ENCODE peak calls at places on chromosomes 3 and 15, in seven cellular contexts. One of them, this sample, is unnamed.

GRCh38 chr3:137224464-137224863 is 266.7 kb downstream of the IL20RB start:
- DNase-seq in HCT116: no peak
- DNase-seq in SK-N-SH: no peak
- DNase-seq in HepG2: no peak
- DNase-seq in GM12878: no peak
- DNase-seq in K562: no peak
- DNase-seq in H1: no peak
- DNase-seq in this sample: no peak

GRCh38 chr15:77533986-77534385 is 98.7 kb downstream of the LINGO1 start:
- DNase-seq in HCT116: no peak
- DNase-seq in SK-N-SH: no peak
- DNase-seq in HepG2: no peak
- DNase-seq in GM12878: no peak
- DNase-seq in K562: no peak
- DNase-seq in H1: no peak
- DNase-seq in this sample: no peak

GRCh38 chr3:126495786-126496185 is 20.1 kb upstream of the ZXDC start:
- DNase-seq in HCT116: no peak
- DNase-seq in SK-N-SH: no peak
- DNase-seq in HepG2: no peak
- DNase-seq in GM12878: no peak
- DNase-seq in K562: no peak
- DNase-seq in H1: no peak
- DNase-seq in this sample: no peak

GRCh38 chr15:70451861-70452653 is 311.3 kb downstream of the UACA start:
- DNase-seq in HCT116: no peak
- DNase-seq in SK-N-SH: no peak
- DNase-seq in HepG2: no peak
- DNase-seq in GM12878: no peak
- DNase-seq in K562: peak; percentile 37
- DNase-seq in H1: peak; percentile 81
- DNase-seq in this sample: no peak

GRCh38 chr3:35042210-35042960 is 596.9 kb upstream of the ARPP21 start:
- DNase-seq in HCT116: no peak
- DNase-seq in SK-N-SH: no peak
- DNase-seq in HepG2: no peak
- DNase-seq in GM12878: no peak
- DNase-seq in K562: no peak
- DNase-seq in H1: no peak
- DNase-seq in this sample: no peak

GRCh38 chr15:57411945-57412768 is 35.9 kb downstream of the CGNL1 start:
- DNase-seq in HCT116: no peak
- DNase-seq in SK-N-SH: no peak
- DNase-seq in HepG2: no peak
- DNase-seq in GM12878: no peak
- DNase-seq in K562: no peak
- DNase-seq in H1: no peak
- DNase-seq in this sample: no peak

GRCh38 chr3:146503459-146504202 is 34.3 kb upstream of the PLSCR2 start:
- DNase-seq in HCT116: peak; percentile 86
- DNase-seq in SK-N-SH: no peak
- DNase-seq in HepG2: peak; percentile 25
- DNase-seq in GM12878: peak; percentile 62
- DNase-seq in K562: no peak
- DNase-seq in H1: no peak
- DNase-seq in this sample: peak; percentile 38

GRCh38 chr15:101121511-101122090 is 130.2 kb downstream of the CHSY1 start:
- DNase-seq in HCT116: no peak
- DNase-seq in SK-N-SH: peak; percentile 91
- DNase-seq in HepG2: no peak
- DNase-seq in GM12878: no peak
- DNase-seq in K562: peak; percentile 49
- DNase-seq in H1: peak; percentile 78
- DNase-seq in this sample: no peak

GRCh38 chr3:77079988-77080585 is 40.2 kb downstream of the ROBO2 start:
- DNase-seq in HCT116: no peak
- DNase-seq in SK-N-SH: no peak
- DNase-seq in HepG2: no peak
- DNase-seq in GM12878: no peak
- DNase-seq in K562: no peak
- DNase-seq in H1: no peak
- DNase-seq in this sample: no peak

GRCh38 chr3:158430448-158430847 is 140.5 kb upstream of the MLF1 start:
- DNase-seq in HCT116: no peak
- DNase-seq in SK-N-SH: no peak
- DNase-seq in HepG2: no peak
- DNase-seq in GM12878: no peak
- DNase-seq in K562: no peak
- DNase-seq in H1: no peak
- DNase-seq in this sample: no peak

GRCh38 chr3:177201707-177202397 is 4.6 kb upstream of the TBL1XR1 start:
- DNase-seq in HCT116: no peak
- DNase-seq in SK-N-SH: no peak
- DNase-seq in HepG2: no peak
- DNase-seq in GM12878: peak; percentile 89
- DNase-seq in K562: no peak
- DNase-seq in H1: no peak
- DNase-seq in this sample: no peak

GRCh38 chr3:51718547-51719412 is 11.9 kb downstream of the GRM2 start:
- DNase-seq in HCT116: peak; percentile 68
- DNase-seq in SK-N-SH: peak; percentile 89
- DNase-seq in HepG2: peak; percentile 64
- DNase-seq in GM12878: peak; percentile 23
- DNase-seq in K562: peak; percentile 57
- DNase-seq in H1: peak; percentile 92
- DNase-seq in this sample: peak; percentile 27

GRCh38 chr3:137191133-137191923 is 233.5 kb downstream of the IL20RB start:
- DNase-seq in HCT116: no peak
- DNase-seq in SK-N-SH: no peak
- DNase-seq in HepG2: no peak
- DNase-seq in GM12878: no peak
- DNase-seq in K562: no peak
- DNase-seq in H1: no peak
- DNase-seq in this sample: no peak

GRCh38 chr3:191795196-191795595 is 334.2 kb downstream of the PYDC2 start:
- DNase-seq in HCT116: no peak
- DNase-seq in SK-N-SH: no peak
- DNase-seq in HepG2: no peak
- DNase-seq in GM12878: no peak
- DNase-seq in K562: no peak
- DNase-seq in H1: no peak
- DNase-seq in this sample: no peak

GRCh38 chr15:54681578-54681977 is 515.2 kb downstream of the RSL24D1 start:
- DNase-seq in HCT116: no peak
- DNase-seq in SK-N-SH: no peak
- DNase-seq in HepG2: no peak
- DNase-seq in GM12878: no peak
- DNase-seq in K562: no peak
- DNase-seq in H1: no peak
- DNase-seq in this sample: no peak

GRCh38 chr15:68042855-68043222 is 11.3 kb upstream of the PIAS1 start:
- DNase-seq in HCT116: no peak
- DNase-seq in SK-N-SH: no peak
- DNase-seq in HepG2: no peak
- DNase-seq in GM12878: no peak
- DNase-seq in K562: no peak
- DNase-seq in H1: no peak
- DNase-seq in this sample: no peak

GRCh38 chr3:183265713-183266417 is 12.8 kb downstream of the B3GNT5 start:
- DNase-seq in HCT116: peak; percentile 81
- DNase-seq in SK-N-SH: no peak
- DNase-seq in HepG2: peak; percentile 56
- DNase-seq in GM12878: no peak
- DNase-seq in K562: no peak
- DNase-seq in H1: no peak
- DNase-seq in this sample: peak; percentile 97

GRCh38 chr3:183266454-183266853 is 13.4 kb downstream of the B3GNT5 start:
- DNase-seq in HCT116: no peak
- DNase-seq in SK-N-SH: no peak
- DNase-seq in HepG2: no peak
- DNase-seq in GM12878: no peak
- DNase-seq in K562: no peak
- DNase-seq in H1: no peak
- DNase-seq in this sample: no peak

GRCh38 chr3:183264249-183264648 is 11.2 kb downstream of the B3GNT5 start:
- DNase-seq in HCT116: no peak
- DNase-seq in SK-N-SH: no peak
- DNase-seq in HepG2: no peak
- DNase-seq in GM12878: no peak
- DNase-seq in K562: no peak
- DNase-seq in H1: no peak
- DNase-seq in this sample: no peak

GRCh38 chr3:183267140-183267539 is 14.1 kb downstream of the B3GNT5 start:
- DNase-seq in HCT116: no peak
- DNase-seq in SK-N-SH: no peak
- DNase-seq in HepG2: no peak
- DNase-seq in GM12878: no peak
- DNase-seq in K562: no peak
- DNase-seq in H1: no peak
- DNase-seq in this sample: no peak

GRCh38 chr3:183265157-183265642 is 12.1 kb downstream of the B3GNT5 start:
- DNase-seq in HCT116: no peak
- DNase-seq in SK-N-SH: no peak
- DNase-seq in HepG2: no peak
- DNase-seq in GM12878: no peak
- DNase-seq in K562: no peak
- DNase-seq in H1: no peak
- DNase-seq in this sample: no peak
- H3K4me1 ChIP-seq in HCT116: peaks cover 56% of the 10 kb centered on the region
- H3K4me1 ChIP-seq in SK-N-SH: peaks cover 24% of the 10 kb centered on the region
- H3K4me1 ChIP-seq in HepG2: peaks cover 12% of the 10 kb centered on the region
- H3K4me1 ChIP-seq in GM12878: no peaks in the 10 kb centered on the region
- H3K4me1 ChIP-seq in K562: peaks cover 13% of the 10 kb centered on the region
- H3K4me1 ChIP-seq in H1: peaks cover 18% of the 10 kb centered on the region
- H3K4me1 ChIP-seq in this sample: peaks cover 41% of the 10 kb centered on the region

DNA sequence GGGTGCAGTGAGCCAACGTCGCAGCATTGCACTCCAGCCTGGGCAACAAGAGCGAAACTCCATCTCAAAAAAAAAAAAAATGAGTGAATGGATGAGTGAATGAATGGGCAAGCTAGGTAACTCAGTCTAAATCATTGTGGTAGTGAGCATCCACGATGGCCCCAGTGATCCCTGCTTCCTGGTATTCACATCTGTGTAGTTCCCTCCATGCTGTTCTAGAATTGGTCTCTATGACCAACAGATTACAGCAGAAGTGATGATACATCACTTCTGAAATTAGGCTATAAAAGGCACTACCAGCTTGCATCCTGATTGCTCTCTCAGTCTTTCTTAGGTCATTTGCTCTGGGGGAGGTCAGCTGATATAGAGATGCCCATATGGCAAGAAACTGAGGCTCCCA is 53.3 kb downstream of the KLHL6 start:
- DNase-seq in HCT116: no peak
- DNase-seq in SK-N-SH: no peak
- DNase-seq in HepG2: no peak
- DNase-seq in GM12878: no peak
- DNase-seq in K562: no peak
- DNase-seq in H1: no peak
- DNase-seq in this sample: no peak
- TF ChIP-seq SIN3A in HCT116: no peak
- TF ChIP-seq SIN3A in SK-N-SH: no peak
- TF ChIP-seq SIN3A in HepG2: no peak
- TF ChIP-seq SIN3A in GM12878: no peak
- TF ChIP-seq SIN3A in K562: no peak
- TF ChIP-seq SIN3A in H1: no peak
- TF ChIP-seq SIN3A in this sample: no peak

GRCh38 chr3:29284578-29284977 is 3.7 kb downstream of the RBMS3 start:
- DNase-seq in HCT116: no peak
- DNase-seq in SK-N-SH: no peak
- DNase-seq in HepG2: no peak
- DNase-seq in GM12878: no peak
- DNase-seq in K562: no peak
- DNase-seq in H1: no peak
- DNase-seq in this sample: no peak

GRCh38 chr3:29286841-29287240 is 6.0 kb downstream of the RBMS3 start:
- DNase-seq in HCT116: no peak
- DNase-seq in SK-N-SH: no peak
- DNase-seq in HepG2: no peak
- DNase-seq in GM12878: no peak
- DNase-seq in K562: no peak
- DNase-seq in H1: no peak
- DNase-seq in this sample: no peak

GRCh38 chr3:29283739-29284138 is 2.9 kb downstream of the RBMS3 start:
- DNase-seq in HCT116: no peak
- DNase-seq in SK-N-SH: no peak
- DNase-seq in HepG2: no peak
- DNase-seq in GM12878: no peak
- DNase-seq in K562: no peak
- DNase-seq in H1: no peak
- DNase-seq in this sample: no peak

GRCh38 chr3:29283297-29283681 is 2.4 kb downstream of the RBMS3 start:
- DNase-seq in HCT116: no peak
- DNase-seq in SK-N-SH: no peak
- DNase-seq in HepG2: no peak
- DNase-seq in GM12878: no peak
- DNase-seq in K562: no peak
- DNase-seq in H1: no peak
- DNase-seq in this sample: no peak

GRCh38 chr3:29285356-29286070 is 4.6 kb downstream of the RBMS3 start:
- DNase-seq in HCT116: no peak
- DNase-seq in SK-N-SH: no peak
- DNase-seq in HepG2: no peak
- DNase-seq in GM12878: no peak
- DNase-seq in K562: no peak
- DNase-seq in H1: no peak
- DNase-seq in this sample: no peak
- H3K4me1 ChIP-seq in HCT116: peaks cover 9% of the 10 kb centered on the region
- H3K4me1 ChIP-seq in SK-N-SH: peaks cover 26% of the 10 kb centered on the region
- H3K4me1 ChIP-seq in HepG2: no peaks in the 10 kb centered on the region
- H3K4me1 ChIP-seq in GM12878: peaks cover 4% of the 10 kb centered on the region
- H3K4me1 ChIP-seq in K562: no peaks in the 10 kb centered on the region
- H3K4me1 ChIP-seq in H1: no peaks in the 10 kb centered on the region
- H3K4me1 ChIP-seq in this sample: no peaks in the 10 kb centered on the region

GRCh38 chr15:62119224-62119925 is 45.7 kb downstream of the C2CD4B start:
- DNase-seq in HCT116: peak; percentile 44
- DNase-seq in SK-N-SH: no peak
- DNase-seq in HepG2: peak; percentile 51
- DNase-seq in GM12878: no peak
- DNase-seq in K562: no peak
- DNase-seq in H1: no peak
- DNase-seq in this sample: peak; percentile 86
- TF ChIP-seq SIN3A in HCT116: no peak
- TF ChIP-seq SIN3A in SK-N-SH: no peak
- TF ChIP-seq SIN3A in HepG2: no peak
- TF ChIP-seq SIN3A in GM12878: no peak
- TF ChIP-seq SIN3A in K562: no peak
- TF ChIP-seq SIN3A in H1: no peak
- TF ChIP-seq SIN3A in this sample: no peak

GRCh38 chr3:169339386-169339785 is 324.1 kb downstream of the MECOM start:
- DNase-seq in HCT116: no peak
- DNase-seq in SK-N-SH: no peak
- DNase-seq in HepG2: no peak
- DNase-seq in GM12878: no peak
- DNase-seq in K562: no peak
- DNase-seq in H1: no peak
- DNase-seq in this sample: no peak

GRCh38 chr3:169340055-169340454 is 323.5 kb downstream of the MECOM start:
- DNase-seq in HCT116: no peak
- DNase-seq in SK-N-SH: no peak
- DNase-seq in HepG2: no peak
- DNase-seq in GM12878: no peak
- DNase-seq in K562: no peak
- DNase-seq in H1: no peak
- DNase-seq in this sample: no peak

GRCh38 chr3:169337541-169337940 is 326.0 kb downstream of the MECOM start:
- DNase-seq in HCT116: no peak
- DNase-seq in SK-N-SH: no peak
- DNase-seq in HepG2: no peak
- DNase-seq in GM12878: no peak
- DNase-seq in K562: no peak
- DNase-seq in H1: no peak
- DNase-seq in this sample: no peak

GRCh38 chr3:169334994-169335393 is 328.5 kb downstream of the MECOM start:
- DNase-seq in HCT116: no peak
- DNase-seq in SK-N-SH: no peak
- DNase-seq in HepG2: no peak
- DNase-seq in GM12878: no peak
- DNase-seq in K562: no peak
- DNase-seq in H1: no peak
- DNase-seq in this sample: no peak
- H3K4me1 ChIP-seq in HCT116: no peaks in the 10 kb centered on the region
- H3K4me1 ChIP-seq in SK-N-SH: no peaks in the 10 kb centered on the region
- H3K4me1 ChIP-seq in HepG2: no peaks in the 10 kb centered on the region
- H3K4me1 ChIP-seq in GM12878: no peaks in the 10 kb centered on the region
- H3K4me1 ChIP-seq in K562: no peaks in the 10 kb centered on the region
- H3K4me1 ChIP-seq in H1: no peaks in the 10 kb centered on the region
- H3K4me1 ChIP-seq in this sample: no peaks in the 10 kb centered on the region